ENCODE peak calls at places on chromosome 2, in seven cellular contexts. K is GM19239, V is Caki2, H is MM.1S, X is uterus, T is AML-193, N is cardiac fibroblast. I is an unnamed sample.

GRCh38 chr2:95063401-95063958 is 38.0 kb downstream of the MAL start:
- DNase-seq in K (no peak), V (no peak), H (no peak), X (no peak), T (no peak), N (no peak), I (no peak)

GRCh38 chr2:26344581-26345283 is 1.2 kb upstream of the SELENOI start:
- DNase-seq in K (no peak), V (peak; percentile 80), H (no peak), X (peak; percentile 24), T (no peak), N (peak; percentile 61), I (no peak)

GRCh38 chr2:232791518-232791917 is 15.2 kb upstream of the KCNJ13 start:
- DNase-seq in K (no peak), V (no peak), H (no peak), X (no peak), T (no peak), N (no peak), I (no peak)

GRCh38 chr2:104606056-104606455 is 247.9 kb upstream of the POU3F3 start:
- DNase-seq in K (no peak), V (no peak), H (no peak), X (no peak), T (no peak), N (peak; percentile 1), I (no peak)

GRCh38 chr2:219178377-219179175 is 501 bp downstream of the RETREG2 start:
- DNase-seq in K (no peak), V (peak; percentile 31), H (peak; percentile 37), X (peak; percentile 49), T (peak; percentile 39), N (peak; percentile 32), I (no peak)

GRCh38 chr2:121285077-121285449 is at the start of gene TFCP2L1:
- DNase-seq in K (no peak), V (peak; percentile 50), H (no peak), X (no peak), T (no peak), N (no peak), I (no peak)

GRCh38 chr2:28750316-28751101 is 1.1 kb upstream of the PPP1CB start:
- DNase-seq in K (no peak), V (peak; percentile 68), H (peak; percentile 35), X (peak; percentile 45), T (peak; percentile 4), N (peak; percentile 58), I (peak; percentile 32)

GRCh38 chr2:177489719-177490301 is 97.2 kb downstream of the AGPS start:
- DNase-seq in K (no peak), V (no peak), H (peak; percentile 21), X (no peak), T (no peak), N (peak; percentile 64), I (no peak)

GRCh38 chr2:61816480-61817355 is 37.1 kb downstream of the FAM161A start:
- DNase-seq in K (no peak), V (no peak), H (no peak), X (no peak), T (no peak), N (no peak), I (no peak)

GRCh38 chr2:75616933-75617332 is 29.6 kb upstream of the MRPL19 start:
- DNase-seq in K (no peak), V (no peak), H (no peak), X (no peak), T (no peak), N (no peak), I (no peak)

GRCh38 chr2:218271487-218271797 is 1.1 kb downstream of the PNKD start:
- DNase-seq in K (no peak), V (no peak), H (no peak), X (no peak), T (no peak), N (no peak), I (no peak)

GRCh38 chr2:186308347-186308746 is 177.7 kb upstream of the ZC3H15 start:
- DNase-seq in K (no peak), V (no peak), H (no peak), X (no peak), T (no peak), N (peak; percentile 62), I (peak; percentile 23)

GRCh38 chr2:241193276-241193675 is 4.8 kb downstream of the ANO7 start:
- DNase-seq in K (no peak), V (no peak), H (no peak), X (no peak), T (no peak), N (no peak), I (no peak)

GRCh38 chr2:23385351-23385747 is 370 bp downstream of the KLHL29 start:
- DNase-seq in K (peak; percentile 59), V (peak; percentile 43), H (no peak), X (peak; percentile 31), T (no peak), N (peak; percentile 54), I (no peak)

GRCh38 chr2:158487419-158487818 is 30.7 kb downstream of the PKP4 start:
- DNase-seq in K (no peak), V (no peak), H (no peak), X (no peak), T (no peak), N (peak; percentile 78), I (no peak)

GRCh38 chr2:119950966-119951365 is 61.9 kb upstream of the EPB41L5 start:
- DNase-seq in K (no peak), V (no peak), H (no peak), X (no peak), T (no peak), N (no peak), I (no peak)

GRCh38 chr2:23760746-23761145 is 166.2 kb downstream of the ATAD2B start:
- DNase-seq in K (no peak), V (peak; percentile 41), H (no peak), X (no peak), T (no peak), N (peak; percentile 85), I (no peak)

GRCh38 chr2:30231726-30232026 is 342 bp downstream of the LBH start:
- DNase-seq in K (no peak), V (no peak), H (no peak), X (no peak), T (no peak), N (no peak), I (no peak)

GRCh38 chr2:71460595-71461303 is 7.4 kb downstream of the DYSF start:
- DNase-seq in K (no peak), V (peak; percentile 10), H (no peak), X (no peak), T (peak; percentile 3), N (peak; percentile 54), I (no peak)

GRCh38 chr2:191299866-191300265 is 54.7 kb downstream of the MYO1B start:
- DNase-seq in K (no peak), V (no peak), H (no peak), X (no peak), T (no peak), N (peak; percentile 38), I (no peak)

GRCh38 chr2:237614151-237614720 is 13.2 kb upstream of the LRRFIP1 start:
- DNase-seq in K (no peak), V (peak; percentile 55), H (no peak), X (no peak), T (peak; percentile 25), N (no peak), I (peak; percentile 76)

GRCh38 chr2:159111346-159111922 is 143.0 kb downstream of the TANC1 start:
- DNase-seq in K (no peak), V (no peak), H (no peak), X (no peak), T (no peak), N (no peak), I (no peak)

GRCh38 chr2:72985891-72986683 is 68.8 kb downstream of the EMX1 start:
- DNase-seq in K (no peak), V (no peak), H (no peak), X (no peak), T (no peak), N (no peak), I (no peak)

GRCh38 chr2:54534191-54534590 is 78.1 kb downstream of the SPTBN1 start:
- DNase-seq in K (no peak), V (no peak), H (no peak), X (no peak), T (no peak), N (no peak), I (no peak)